ENCODE peak calls at places on chromosome 9, in seven cellular contexts. J, L, X, E, W, C and A are unnamed samples.

GRCh38 chr9:16060457-16061129 is 507.8 kb downstream of the CCDC171 start:
- DNase-seq in J (no peak), L (peak), X (no peak), E (no peak), W (no peak), C (no peak), A (no peak)

GRCh38 chr9:124216474-124217176 is 41.1 kb upstream of the NEK6 start:
- DNase-seq in J (peak), L (peak), X (no peak), E (no peak), W (no peak), C (no peak), A (peak)

GRCh38 chr9:104075801-104076753 is 18.0 kb upstream of the SMC2 start:
- DNase-seq in J (no peak), L (no peak), X (peak), E (no peak), W (no peak), C (no peak), A (no peak)

GRCh38 chr9:113690055-113690740 is 185.9 kb upstream of the ZNF618 start:
- DNase-seq in J (no peak), L (no peak), X (no peak), E (no peak), W (no peak), C (no peak), A (no peak)

GRCh38 chr9:134358968-134359319 is 32.7 kb downstream of the RXRA start:
- DNase-seq in J (no peak), L (no peak), X (no peak), E (no peak), W (no peak), C (no peak), A (no peak)

GRCh38 chr9:100083448-100084144 is 15.2 kb downstream of the ERP44 start:
- DNase-seq in J (no peak), L (no peak), X (no peak), E (no peak), W (no peak), C (no peak), A (no peak)

GRCh38 chr9:117365438-117365837 is 49.4 kb downstream of the ASTN2 start:
- DNase-seq in J (no peak), L (no peak), X (no peak), E (no peak), W (no peak), C (no peak), A (no peak)

GRCh38 chr9:99296375-99296951 is 74.4 kb downstream of the SEC61B start:
- DNase-seq in J (peak), L (peak), X (peak), E (peak), W (no peak), C (no peak), A (peak)

GRCh38 chr9:81526587-81526986 is 162.8 kb downstream of the TLE1 start:
- DNase-seq in J (no peak), L (no peak), X (peak), E (no peak), W (no peak), C (no peak), A (no peak)

GRCh38 chr9:38681747-38682227 is 38.1 kb downstream of the FAM240B start:
- DNase-seq in J (no peak), L (no peak), X (peak), E (no peak), W (no peak), C (no peak), A (no peak)

GRCh38 chr9:2506310-2506709 is 115.3 kb upstream of the VLDLR start:
- DNase-seq in J (no peak), L (no peak), X (no peak), E (no peak), W (no peak), C (no peak), A (no peak)

GRCh38 chr9:109454041-109454440 is 44.1 kb downstream of the PTPN3 start:
- DNase-seq in J (no peak), L (no peak), X (no peak), E (no peak), W (no peak), C (no peak), A (no peak)

GRCh38 chr9:109454601-109455155 is 43.4 kb downstream of the PTPN3 start:
- DNase-seq in J (no peak), L (no peak), X (no peak), E (no peak), W (no peak), C (no peak), A (no peak)

GRCh38 chr9:109455391-109455790 is 42.7 kb downstream of the PTPN3 start:
- DNase-seq in J (no peak), L (no peak), X (no peak), E (no peak), W (no peak), C (no peak), A (no peak)

GRCh38 chr9:109456811-109457210 is 41.3 kb downstream of the PTPN3 start:
- DNase-seq in J (no peak), L (no peak), X (peak), E (no peak), W (no peak), C (no peak), A (no peak)

GRCh38 chr9:109455861-109456260 is 42.2 kb downstream of the PTPN3 start:
- DNase-seq in J (no peak), L (peak), X (no peak), E (no peak), W (no peak), C (no peak), A (no peak)
- TF ChIP-seq CTCF in J (no peak), L (no peak), X (no peak), E (no peak), W (no peak), C (no peak), A (no peak)

GRCh38 chr9:92486371-92486770 is 4.1 kb upstream of the ASPN start:
- DNase-seq in J (no peak), L (no peak), X (no peak), E (no peak), W (no peak), C (no peak), A (no peak)
- TF ChIP-seq CTCF in J (no peak), L (no peak), X (no peak), E (no peak), W (no peak), C (no peak), A (no peak)

GRCh38 chr9:136333045-136333444 is 5.7 kb downstream of the GPSM1 start:
- DNase-seq in J (no peak), L (no peak), X (no peak), E (no peak), W (no peak), C (no peak), A (no peak)
- TF ChIP-seq CTCF in J (no peak), L (no peak), X (no peak), E (no peak), W (no peak), C (no peak), A (no peak)

DNA sequence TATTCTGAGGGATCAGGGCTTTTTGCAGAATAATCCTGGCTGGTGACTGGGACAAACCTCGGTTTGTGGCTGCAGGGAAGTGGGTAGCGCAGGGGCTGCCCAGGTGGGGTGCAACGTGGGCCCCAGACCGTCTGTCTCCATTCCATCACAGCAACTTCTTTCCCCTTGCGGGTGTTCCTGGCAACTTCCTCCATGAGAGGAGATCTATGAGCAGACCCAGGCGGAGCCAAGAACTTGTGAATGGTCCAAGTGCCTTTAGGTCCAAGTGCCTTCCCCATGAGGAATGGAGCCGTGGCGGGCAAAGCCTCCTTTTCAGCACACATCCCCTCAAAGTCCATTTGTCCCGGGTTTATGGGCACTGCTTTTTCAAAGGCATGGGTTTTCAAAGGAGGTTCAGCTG is 136.5 kb downstream of the PHF2 start:
- DNase-seq in J (no peak), L (no peak), X (no peak), E (no peak), W (no peak), C (peak), A (no peak)
- TF ChIP-seq CTCF in J (no peak), L (no peak), X (no peak), E (no peak), W (no peak), C (no peak), A (no peak)